ENCODE peak calls at places on chromosomes 13 and 19, in five cellular contexts. O is GOT3; Z is stimulated activated CD4-positive, alpha-beta T cell treated with anti-CD3 and anti-CD28 coated beads, Interleukin-1b, Interleukin-23, amount 100 ng/mL, for 24 hours; W is progenitor cell of endocrine pancreas; S is fibroblast of lung. B is an unnamed sample.

GRCh38 chr19:34319785-34320184 is 45.2 kb upstream of the GPI start:
- DNase-seq in O (peak), W (no peak), S (peak), Z (no peak), B (no peak)

GRCh38 chr13:50990540-50991506 is 81.2 kb downstream of the RNASEH2B start:
- DNase-seq in Z (no peak), O (no peak), W (no peak), S (peak), B (no peak)

GRCh38 chr13:93338906-93339305 is 112.3 kb downstream of the GPC6 start:
- DNase-seq in O (no peak), W (no peak), Z (no peak), S (peak), B (no peak)

GRCh38 chr13:112356190-112356589 is 20.0 kb upstream of the SPACA7 start:
- DNase-seq in Z (no peak), S (no peak), W (no peak), O (no peak), B (no peak)

GRCh38 chr19:41872775-41873647 is 4.1 kb upstream of the CD79A start:
- DNase-seq in S (peak), W (peak), Z (peak), O (no peak), B (no peak)

GRCh38 chr13:76856141-76856571 is 30.0 kb downstream of the KCTD12 start:
- DNase-seq in Z (no peak), W (no peak), S (peak), O (no peak), B (no peak)

GRCh38 chr13:77492982-77493381 is 42.5 kb upstream of the SCEL start:
- DNase-seq in W (no peak), O (no peak), Z (no peak), S (peak), B (no peak)

GRCh38 chr13:21837841-21838551 is 167.1 kb downstream of the FGF9 start:
- DNase-seq in O (no peak), S (no peak), Z (no peak), W (no peak), B (no peak)

GRCh38 chr19:10109528-10109927 is 2.0 kb upstream of the P2RY11 start:
- DNase-seq in O (no peak), S (no peak), W (no peak), Z (no peak), B (no peak)

GRCh38 chr19:42409477-42409876 is 17.7 kb downstream of the LIPE start:
- DNase-seq in S (no peak), W (peak), O (no peak), Z (no peak), B (no peak)

GRCh38 chr13:24557121-24557520 is 44.5 kb upstream of the PARP4 start:
- DNase-seq in S (no peak), W (no peak), O (no peak), Z (no peak), B (no peak)

GRCh38 chr19:51480590-51480989 is 2.3 kb downstream of the CEACAM18 start:
- DNase-seq in Z (no peak), O (no peak), S (no peak), W (peak), B (no peak)

GRCh38 chr13:93861818-93862217 is 617.7 kb downstream of the DCT start:
- DNase-seq in S (peak), W (no peak), Z (no peak), O (no peak), B (no peak)

B was measured in CMK.